ENCODE peak calls at places on chromosomes 3 and 15, in seven cellular contexts. O, S, X, Y, H, B and F are unnamed samples. For H3K4me1 and H3K36me3, the result is how much of the 10 kb centered on the place peaks cover.

GRCh38 chr3:49006591-49007067 is 562 bp upstream of the WDR6 start:
- DNase-seq in O (no peak), H (no peak), Y (peak), X (peak), B (peak), S (no peak), F (no peak)

GRCh38 chr15:40302981-40303380 is 4.8 kb downstream of the PLCB2 start:
- DNase-seq in X (no peak), Y (no peak), S (no peak), B (no peak), H (no peak), O (no peak), F (no peak)

GRCh38 chr15:57611938-57612337 is 20.2 kb downstream of the MYZAP start:
- DNase-seq in B (peak), H (peak), O (peak), X (peak), Y (no peak), S (peak), F (no peak)

GRCh38 chr15:79430901-79431635 is 1.1 kb upstream of the MINAR1 start:
- DNase-seq in H (no peak), S (no peak), Y (no peak), X (peak), B (no peak), O (no peak), F (no peak)

GRCh38 chr3:34890247-34890646 is 749.1 kb upstream of the ARPP21 start:
- DNase-seq in H (no peak), B (no peak), O (no peak), Y (no peak), X (no peak), S (no peak), F (no peak)

GRCh38 chr15:78618490-78618934 is 2.3 kb downstream of the CHRNA3 start:
- DNase-seq in H (peak), Y (peak), X (peak), O (peak), S (peak), B (peak), F (peak)

GRCh38 chr15:60397772-60398445 is at the start of gene ANXA2:
- DNase-seq in Y (peak), O (peak), B (peak), H (no peak), X (peak), S (peak), F (peak)

GRCh38 chr3:27533718-27534578 is 49.8 kb upstream of the SLC4A7 start:
- DNase-seq in Y (peak), X (peak), S (peak), H (peak), O (peak), B (peak), F (peak)

GRCh38 chr3:190568036-190568435 is 54.2 kb downstream of the IL1RAP start:
- DNase-seq in Y (no peak), S (peak), B (no peak), O (no peak), H (no peak), X (no peak), F (no peak)

GRCh38 chr3:39548282-39548681 is 80.8 kb downstream of the MOBP start:
- DNase-seq in O (no peak), Y (no peak), S (no peak), B (no peak), X (no peak), H (no peak), F (no peak)

GRCh38 chr15:89781055-89781454 is 4.9 kb downstream of the MESP2 start:
- DNase-seq in X (no peak), H (no peak), O (peak), B (no peak), S (no peak), Y (no peak), F (no peak)

GRCh38 chr15:89845305-89845893 is 30.7 kb upstream of the ANPEP start:
- DNase-seq in Y (no peak), H (peak), S (no peak), X (no peak), B (no peak), O (peak), F (no peak)

GRCh38 chr3:48018841-48019240 is 2.6 kb upstream of the MAP4 start:
- DNase-seq in H (peak), Y (no peak), B (no peak), S (no peak), X (no peak), O (no peak), F (no peak)

GRCh38 chr3:133837487-133838295 is 32.1 kb downstream of the SRPRB start:
- DNase-seq in S (no peak), B (no peak), H (no peak), Y (no peak), O (no peak), X (no peak), F (no peak)

GRCh38 chr3:68123231-68123630 is 468.8 kb upstream of the SUCLG2 start:
- DNase-seq in H (no peak), B (no peak), X (no peak), S (no peak), Y (no peak), O (no peak), F (no peak)

GRCh38 chr3:42741796-42742195 is 31.3 kb downstream of the CCDC13 start:
- DNase-seq in Y (no peak), O (no peak), B (no peak), S (no peak), H (no peak), X (no peak), F (peak)

GRCh38 chr3:11495948-11496557 is 147.7 kb downstream of the VGLL4 start:
- DNase-seq in S (peak), B (peak), O (no peak), Y (no peak), X (peak), H (no peak), F (no peak)

GRCh38 chr3:56796202-56796601 is 5.5 kb downstream of the ARHGEF3 start:
- DNase-seq in X (no peak), S (no peak), B (no peak), Y (no peak), H (no peak), O (no peak), F (no peak)

GRCh38 chr3:72448375-72448823 is 399.8 kb downstream of the SHQ1 start:
- DNase-seq in X (peak), O (peak), H (peak), S (no peak), B (no peak), Y (no peak), F (no peak)

GRCh38 chr3:56771376-56771775 is 30.4 kb downstream of the ARHGEF3 start:
- DNase-seq in O (no peak), B (no peak), Y (no peak), X (no peak), H (no peak), S (no peak), F (no peak)

GRCh38 chr3:151315136-151315535 is 1.5 kb downstream of the GPR87 start:
- DNase-seq in H (no peak), S (no peak), O (no peak), B (no peak), Y (no peak), X (no peak), F (no peak)

GRCh38 chr3:24060055-24060454 is 115.0 kb downstream of the NR1D2 start:
- DNase-seq in X (peak), S (no peak), H (no peak), O (peak), Y (no peak), B (peak), F (peak)

GRCh38 chr3:149654188-149654601 is 3.6 kb downstream of the WWTR1 start:
- DNase-seq in X (no peak), S (no peak), O (no peak), Y (no peak), H (no peak), B (no peak), F (no peak)

GRCh38 chr3:83559082-83559481 is 1399.7 kb upstream of the CADM2 start:
- DNase-seq in O (no peak), H (no peak), X (no peak), Y (no peak), S (no peak), B (no peak), F (no peak)

GRCh38 chr3:169923189-169923588 is 11.8 kb downstream of the SAMD7 start:
- DNase-seq in H (peak), S (peak), O (no peak), B (peak), X (no peak), Y (peak), F (peak)

GRCh38 chr3:114764056-114764492 is 383.0 kb downstream of the ZBTB20 start:
- DNase-seq in Y (no peak), O (no peak), B (no peak), H (peak), X (no peak), S (no peak), F (no peak)

GRCh38 chr15:36601497-36601932 is 22.1 kb downstream of the CDIN1 start:
- DNase-seq in B (peak), X (no peak), S (no peak), O (no peak), Y (peak), H (no peak), F (peak)

GRCh38 chr3:99315896-99316295 is 322.5 kb upstream of the COL8A1 start:
- DNase-seq in O (no peak), H (no peak), S (no peak), B (no peak), Y (no peak), X (no peak), F (no peak)

GRCh38 chr3:184719709-184720108 is 7.8 kb upstream of the MAGEF1 start:
- DNase-seq in Y (no peak), B (no peak), O (no peak), H (no peak), X (no peak), S (no peak), F (peak)

GRCh38 chr3:60919296-60919695 is 332.0 kb downstream of the FHIT start:
- DNase-seq in H (no peak), S (no peak), X (no peak), O (no peak), B (no peak), Y (no peak), F (no peak)

GRCh38 chr3:24829011-24829581 is 334.4 kb upstream of the THRB start:
- DNase-seq in O (no peak), Y (peak), S (peak), H (no peak), X (peak), B (no peak), F (no peak)

GRCh38 chr3:149473314-149473990 is 1.0 kb upstream of the TM4SF4 start:
- DNase-seq in O (peak), S (peak), Y (no peak), B (no peak), X (no peak), H (no peak), F (no peak)

DNA sequence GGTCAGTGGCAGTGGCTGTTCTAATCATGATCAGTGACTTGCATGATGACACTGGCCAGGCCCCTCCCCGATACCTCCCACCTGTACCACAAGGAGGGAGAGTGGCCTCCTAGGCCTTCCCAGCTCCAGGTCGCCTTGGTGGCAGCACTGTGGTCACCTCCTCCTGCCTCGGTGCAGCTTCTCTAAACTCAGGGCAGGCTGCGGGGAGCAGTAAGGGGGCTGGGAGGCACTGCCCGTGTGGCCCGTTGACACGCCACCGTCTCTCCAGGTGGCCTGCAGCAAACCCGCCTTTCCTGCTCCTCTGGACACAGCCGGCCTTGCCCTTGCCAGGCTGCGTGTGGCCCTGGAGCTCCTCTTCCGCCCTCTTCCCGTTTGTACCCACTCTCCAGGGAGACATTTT is 184.1 kb downstream of the XXYLT1 start:
- DNase-seq in H (no peak), O (no peak), X (no peak), B (no peak), S (no peak), Y (peak), F (no peak)
- H3K27ac ChIP-seq in H (no peak), O (no peak), X (no peak), B (no peak), S (no peak), Y (no peak), F (no peak)

DNA sequence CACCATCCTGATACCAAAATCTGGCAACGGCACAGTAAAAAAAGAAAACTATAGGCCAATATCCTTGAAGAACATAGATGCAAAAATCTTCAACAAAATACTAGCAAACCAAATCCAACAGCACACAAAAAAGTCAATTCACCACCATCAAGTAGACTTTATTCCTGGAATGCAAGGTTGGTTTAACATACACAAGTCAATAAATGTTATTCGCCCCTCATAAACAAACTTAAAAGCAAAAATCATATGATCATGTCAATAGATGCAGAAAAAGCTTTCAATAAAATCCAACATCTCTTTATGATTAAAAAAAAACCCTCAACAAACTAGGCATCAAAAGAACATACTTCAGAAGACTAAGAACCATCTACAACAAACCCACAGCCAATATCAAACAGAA is 252.9 kb downstream of the UACA start:
- DNase-seq in O (no peak), S (no peak), X (no peak), H (no peak), Y (no peak), B (no peak), F (no peak)
- H3K4me1 ChIP-seq in O (under half), S (under half), X (under half), H (under half), Y (under half), B (under half), F (under half)

GRCh38 chr15:43463542-43463941 is 29.4 kb downstream of the TP53BP1 start:
- DNase-seq in S (no peak), H (no peak), Y (no peak), B (no peak), X (no peak), O (no peak), F (no peak)
- H3K36me3 ChIP-seq in S (half or more), H (under half), Y (half or more), B (half or more), X (under half), O (under half), F (under half)

GRCh38 chr15:62390793-62391543 is 225.9 kb upstream of the C2CD4B start:
- DNase-seq in O (peak), S (peak), H (peak), X (peak), B (peak), Y (peak), F (peak)

GRCh38 chr15:62389887-62390792 is 225.1 kb upstream of the C2CD4B start:
- DNase-seq in B (peak), S (peak), O (peak), Y (peak), H (peak), X (peak), F (no peak)

GRCh38 chr15:62393196-62393595 is 228.1 kb upstream of the C2CD4B start:
- DNase-seq in Y (no peak), H (no peak), S (no peak), O (no peak), B (no peak), X (no peak), F (no peak)

GRCh38 chr15:62392411-62392810 is 227.3 kb upstream of the C2CD4B start:
- DNase-seq in X (peak), Y (peak), S (no peak), O (no peak), B (peak), H (peak), F (peak)

DNA sequence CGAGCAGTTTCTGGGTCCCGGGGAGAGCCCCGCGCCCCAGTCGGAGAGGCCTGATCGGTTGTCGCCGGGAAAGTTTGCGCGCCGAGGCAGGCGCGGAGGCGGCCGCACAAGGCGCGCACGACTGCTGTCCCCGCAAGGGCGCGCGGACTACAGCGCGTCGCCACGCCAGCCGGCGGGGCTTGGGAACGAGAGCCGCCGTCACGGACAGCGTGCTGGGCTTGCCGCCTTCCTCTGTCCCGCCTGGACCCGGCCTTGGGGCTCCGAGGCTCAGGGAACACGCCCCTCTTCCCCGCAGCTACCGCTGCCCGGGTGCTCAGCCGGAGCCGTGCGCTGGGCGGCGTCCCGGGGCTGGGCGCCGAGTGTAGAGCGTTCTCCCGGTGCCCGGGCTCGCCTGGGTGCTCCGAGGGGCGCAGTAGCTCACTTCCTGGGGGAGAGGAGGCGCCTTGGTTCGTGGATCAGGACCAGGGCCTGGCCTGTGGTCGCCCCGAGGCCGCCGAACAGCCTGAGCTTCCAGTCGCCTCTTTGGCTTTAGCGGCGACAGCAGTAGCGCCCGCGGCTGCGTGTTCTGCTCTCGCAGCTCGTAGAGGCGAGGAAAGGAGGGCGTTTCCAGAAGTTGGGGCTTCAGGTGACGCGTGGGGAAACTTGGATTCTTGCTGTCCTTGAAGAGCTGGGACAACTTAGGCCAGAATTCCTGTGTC is 226.6 kb upstream of the C2CD4B start:
- DNase-seq in X (peak), H (peak), S (peak), B (peak), O (peak), Y (peak), F (no peak)
- H3K27ac ChIP-seq in X (no peak), H (peak), S (peak), B (peak), O (no peak), Y (peak), F (peak)

GRCh38 chr15:67085818-67086649 is 20.6 kb downstream of the SMAD3 start:
- DNase-seq in X (no peak), Y (no peak), S (no peak), H (no peak), O (no peak), B (no peak), F (no peak)
- H3K4me1 ChIP-seq in X (half or more), Y (half or more), S (half or more), H (half or more), O (half or more), B (half or more), F (under half)

DNA sequence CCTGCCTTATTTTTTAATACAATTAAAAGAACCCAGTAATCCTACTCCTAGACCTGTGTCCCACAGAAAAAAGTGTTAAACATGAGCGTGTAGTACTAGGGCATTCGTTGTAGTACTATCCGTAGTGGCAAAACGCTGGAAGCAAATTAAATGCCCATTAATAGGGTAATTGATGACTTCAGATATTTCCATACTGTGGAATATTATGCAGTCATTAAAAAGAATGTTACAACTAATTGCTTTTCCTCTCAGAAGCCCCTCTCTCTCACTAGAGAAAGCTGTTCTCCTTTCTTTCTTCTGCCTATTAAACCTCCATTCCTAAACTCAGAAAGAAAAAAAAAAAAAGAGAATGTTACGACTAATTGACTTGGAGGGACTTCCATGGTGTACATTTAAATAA is 2.7 kb downstream of the BBS4 start:
- DNase-seq in B (no peak), Y (no peak), X (no peak), H (no peak), S (no peak), O (no peak), F (no peak)
- H3K36me3 ChIP-seq in B (under half), Y (under half), X (under half), H (under half), S (under half), O (under half), F (under half)

DNA sequence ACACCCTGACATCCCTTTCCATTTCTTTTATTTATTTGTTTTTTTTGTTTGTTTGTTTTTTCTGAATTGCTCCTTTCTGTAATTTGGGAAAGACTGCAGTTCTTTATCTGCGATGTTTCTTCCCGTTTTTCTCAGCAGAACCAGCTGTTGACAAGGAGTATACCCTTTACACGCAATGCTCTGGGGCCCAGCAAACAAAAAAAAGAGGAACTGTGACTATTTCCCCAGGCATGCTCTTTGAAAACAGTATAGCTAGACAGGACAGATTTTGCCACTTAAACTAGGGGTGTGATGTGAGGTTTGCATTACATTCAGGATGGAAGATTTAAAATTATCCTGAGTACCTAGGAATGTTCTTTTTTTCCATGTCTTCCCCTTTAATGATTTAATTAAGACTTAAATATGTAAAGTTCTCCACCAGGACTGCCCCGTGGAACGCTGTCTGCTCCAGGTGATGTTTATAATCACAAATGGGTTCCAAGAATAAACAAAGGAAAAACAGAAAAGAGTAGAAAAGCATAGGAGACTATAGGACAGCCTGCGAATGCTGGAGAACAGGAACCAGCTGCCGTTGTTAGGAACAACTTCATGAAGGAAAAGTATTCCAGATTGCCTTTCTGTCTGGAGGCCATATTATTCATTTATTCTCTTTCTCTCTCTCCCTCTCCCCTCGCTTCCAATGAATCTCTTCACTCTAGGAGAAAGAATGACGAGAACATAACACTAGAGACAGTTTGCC is 43.3 kb downstream of the TGFBR2 start:
- DNase-seq in O (no peak), H (no peak), B (no peak), S (no peak), X (no peak), Y (no peak), F (no peak)
- H3K27ac ChIP-seq in O (no peak), H (no peak), B (peak), S (no peak), X (no peak), Y (peak), F (peak)